ENCODE peak calls at places on chromosomes 3 and 15, in ten cellular contexts. One of them, this sample, is unnamed.

GRCh38 chr3:139894638-139894989 is 40.4 kb upstream of the CLSTN2 start:
- DNase-seq in lower lobe of right lung: no peak
- DNase-seq in IMR-90: no peak
- DNase-seq in sigmoid colon: peak
- DNase-seq in A673: no peak
- DNase-seq in cardiac muscle cell: no peak
- DNase-seq in kidney: no peak
- DNase-seq in astrocyte: no peak
- DNase-seq in AG04450: no peak
- DNase-seq in adrenal gland: peak
- DNase-seq in this sample: no peak

GRCh38 chr3:182795383-182795782 is 2.1 kb downstream of the ATP11B start:
- DNase-seq in lower lobe of right lung: no peak
- DNase-seq in IMR-90: no peak
- DNase-seq in sigmoid colon: no peak
- DNase-seq in A673: no peak
- DNase-seq in cardiac muscle cell: peak
- DNase-seq in kidney: no peak
- DNase-seq in astrocyte: no peak
- DNase-seq in AG04450: no peak
- DNase-seq in adrenal gland: no peak
- DNase-seq in this sample: no peak

GRCh38 chr3:186283651-186284445 is 78.2 kb downstream of the DGKG start:
- DNase-seq in lower lobe of right lung: no peak
- DNase-seq in IMR-90: peak
- DNase-seq in sigmoid colon: no peak
- DNase-seq in A673: no peak
- DNase-seq in cardiac muscle cell: peak
- DNase-seq in kidney: no peak
- DNase-seq in astrocyte: peak
- DNase-seq in AG04450: no peak
- DNase-seq in adrenal gland: no peak
- DNase-seq in this sample: no peak

GRCh38 chr3:127307918-127308317 is 20.1 kb upstream of the PRR20G start:
- DNase-seq in lower lobe of right lung: no peak
- DNase-seq in IMR-90: no peak
- DNase-seq in sigmoid colon: no peak
- DNase-seq in A673: no peak
- DNase-seq in cardiac muscle cell: no peak
- DNase-seq in kidney: no peak
- DNase-seq in astrocyte: no peak
- DNase-seq in AG04450: no peak
- DNase-seq in adrenal gland: no peak
- DNase-seq in this sample: no peak

GRCh38 chr15:58690703-58691102 is 58.8 kb downstream of the ADAM10 start:
- DNase-seq in lower lobe of right lung: no peak
- DNase-seq in IMR-90: no peak
- DNase-seq in sigmoid colon: no peak
- DNase-seq in A673: no peak
- DNase-seq in cardiac muscle cell: no peak
- DNase-seq in kidney: no peak
- DNase-seq in astrocyte: no peak
- DNase-seq in AG04450: no peak
- DNase-seq in adrenal gland: no peak
- DNase-seq in this sample: no peak

GRCh38 chr15:38688761-38689160 is 124.1 kb upstream of the RASGRP1 start:
- DNase-seq in lower lobe of right lung: no peak
- DNase-seq in IMR-90: no peak
- DNase-seq in sigmoid colon: no peak
- DNase-seq in A673: no peak
- DNase-seq in cardiac muscle cell: no peak
- DNase-seq in kidney: no peak
- DNase-seq in astrocyte: no peak
- DNase-seq in AG04450: no peak
- DNase-seq in adrenal gland: no peak
- DNase-seq in this sample: no peak

GRCh38 chr3:86993704-86994103 is 2.8 kb upstream of the VGLL3 start:
- DNase-seq in lower lobe of right lung: no peak
- DNase-seq in IMR-90: peak
- DNase-seq in sigmoid colon: no peak
- DNase-seq in A673: peak
- DNase-seq in cardiac muscle cell: no peak
- DNase-seq in kidney: no peak
- DNase-seq in astrocyte: peak
- DNase-seq in AG04450: no peak
- DNase-seq in adrenal gland: no peak
- DNase-seq in this sample: no peak

GRCh38 chr3:122956685-122957455 is 70.7 kb downstream of the SEMA5B start:
- DNase-seq in lower lobe of right lung: no peak
- DNase-seq in IMR-90: no peak
- DNase-seq in sigmoid colon: no peak
- DNase-seq in A673: no peak
- DNase-seq in cardiac muscle cell: no peak
- DNase-seq in kidney: peak
- DNase-seq in astrocyte: no peak
- DNase-seq in AG04450: no peak
- DNase-seq in adrenal gland: no peak
- DNase-seq in this sample: peak

DNA sequence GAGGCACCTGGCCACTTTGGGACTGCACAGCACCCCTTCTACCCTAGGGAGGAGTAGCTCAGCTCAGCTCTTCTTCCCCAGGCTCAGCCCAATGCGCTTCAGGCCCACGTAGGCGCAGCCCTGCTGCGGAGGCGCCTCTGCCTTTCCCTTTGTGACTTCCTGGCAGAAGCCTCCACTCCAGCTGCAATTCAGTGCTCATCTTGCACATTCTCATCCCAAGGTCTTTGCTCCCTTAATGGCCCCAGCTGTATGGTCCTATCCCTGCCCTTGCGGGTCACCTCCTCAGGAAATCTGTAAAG is 109.0 kb downstream of the VGLL4 start:
- DNase-seq in lower lobe of right lung: no peak
- DNase-seq in IMR-90: no peak
- DNase-seq in sigmoid colon: no peak
- DNase-seq in A673: no peak
- DNase-seq in cardiac muscle cell: no peak
- DNase-seq in kidney: no peak
- DNase-seq in astrocyte: no peak
- DNase-seq in AG04450: no peak
- DNase-seq in adrenal gland: no peak
- DNase-seq in this sample: no peak
- H3K4me3 ChIP-seq in lower lobe of right lung: no peak
- H3K4me3 ChIP-seq in IMR-90: no peak
- H3K4me3 ChIP-seq in sigmoid colon: no peak
- H3K4me3 ChIP-seq in A673: no peak
- H3K4me3 ChIP-seq in cardiac muscle cell: no peak
- H3K4me3 ChIP-seq in kidney: no peak
- H3K4me3 ChIP-seq in astrocyte: no peak
- H3K4me3 ChIP-seq in AG04450: no peak
- H3K4me3 ChIP-seq in adrenal gland: no peak
- H3K4me3 ChIP-seq in this sample: no peak

GRCh38 chr3:94249491-94250079 is 186.7 kb downstream of the NSUN3 start:
- DNase-seq in lower lobe of right lung: peak
- DNase-seq in IMR-90: peak
- DNase-seq in sigmoid colon: peak
- DNase-seq in A673: peak
- DNase-seq in cardiac muscle cell: peak
- DNase-seq in kidney: peak
- DNase-seq in astrocyte: peak
- DNase-seq in AG04450: peak
- DNase-seq in adrenal gland: peak
- DNase-seq in this sample: peak

GRCh38 chr3:94256888-94257813 is 194.3 kb downstream of the NSUN3 start:
- DNase-seq in lower lobe of right lung: no peak
- DNase-seq in IMR-90: no peak
- DNase-seq in sigmoid colon: no peak
- DNase-seq in A673: no peak
- DNase-seq in cardiac muscle cell: no peak
- DNase-seq in kidney: no peak
- DNase-seq in astrocyte: no peak
- DNase-seq in AG04450: no peak
- DNase-seq in adrenal gland: no peak
- DNase-seq in this sample: peak

DNA sequence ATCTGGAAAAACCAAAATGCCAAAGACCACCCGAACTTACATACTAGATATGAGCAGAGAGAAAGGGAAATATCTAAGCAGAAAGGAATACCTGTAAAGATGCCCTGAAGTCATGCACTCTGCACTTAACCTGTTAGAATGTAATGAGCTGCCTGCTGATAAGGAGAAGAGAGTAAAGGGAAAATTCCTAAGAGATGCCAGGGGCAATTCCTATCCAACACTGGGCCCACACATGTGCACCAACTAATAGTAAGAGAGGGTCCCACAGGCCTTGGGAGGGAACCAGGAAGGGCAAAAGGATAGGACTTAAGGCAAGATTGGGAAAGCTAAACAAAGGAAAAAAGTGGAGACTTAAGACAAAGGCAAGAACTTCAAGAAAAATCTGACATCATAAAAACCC is 189.5 kb downstream of the NSUN3 start:
- DNase-seq in lower lobe of right lung: no peak
- DNase-seq in IMR-90: no peak
- DNase-seq in sigmoid colon: no peak
- DNase-seq in A673: no peak
- DNase-seq in cardiac muscle cell: no peak
- DNase-seq in kidney: no peak
- DNase-seq in astrocyte: no peak
- DNase-seq in AG04450: no peak
- DNase-seq in adrenal gland: no peak
- DNase-seq in this sample: peak
- H3K27ac ChIP-seq in lower lobe of right lung: no peak
- H3K27ac ChIP-seq in IMR-90: no peak
- H3K27ac ChIP-seq in sigmoid colon: no peak
- H3K27ac ChIP-seq in A673: no peak
- H3K27ac ChIP-seq in cardiac muscle cell: no peak
- H3K27ac ChIP-seq in kidney: no peak
- H3K27ac ChIP-seq in astrocyte: no peak
- H3K27ac ChIP-seq in AG04450: no peak
- H3K27ac ChIP-seq in adrenal gland: no peak
- H3K27ac ChIP-seq in this sample: no peak

GRCh38 chr15:75538376-75538775 is 40.7 kb downstream of the PTPN9 start:
- DNase-seq in lower lobe of right lung: no peak
- DNase-seq in IMR-90: no peak
- DNase-seq in sigmoid colon: no peak
- DNase-seq in A673: no peak
- DNase-seq in cardiac muscle cell: no peak
- DNase-seq in kidney: no peak
- DNase-seq in astrocyte: no peak
- DNase-seq in AG04450: no peak
- DNase-seq in adrenal gland: no peak
- DNase-seq in this sample: no peak

GRCh38 chr15:75530169-75530568 is 48.9 kb downstream of the PTPN9 start:
- DNase-seq in lower lobe of right lung: no peak
- DNase-seq in IMR-90: no peak
- DNase-seq in sigmoid colon: no peak
- DNase-seq in A673: no peak
- DNase-seq in cardiac muscle cell: no peak
- DNase-seq in kidney: no peak
- DNase-seq in astrocyte: no peak
- DNase-seq in AG04450: no peak
- DNase-seq in adrenal gland: no peak
- DNase-seq in this sample: no peak

GRCh38 chr15:75531041-75531450 is 48.1 kb downstream of the PTPN9 start:
- DNase-seq in lower lobe of right lung: no peak
- DNase-seq in IMR-90: peak
- DNase-seq in sigmoid colon: peak
- DNase-seq in A673: peak
- DNase-seq in cardiac muscle cell: peak
- DNase-seq in kidney: peak
- DNase-seq in astrocyte: peak
- DNase-seq in AG04450: no peak
- DNase-seq in adrenal gland: peak
- DNase-seq in this sample: no peak

GRCh38 chr15:75533945-75534344 is 45.2 kb downstream of the PTPN9 start:
- DNase-seq in lower lobe of right lung: no peak
- DNase-seq in IMR-90: no peak
- DNase-seq in sigmoid colon: no peak
- DNase-seq in A673: no peak
- DNase-seq in cardiac muscle cell: no peak
- DNase-seq in kidney: no peak
- DNase-seq in astrocyte: no peak
- DNase-seq in AG04450: no peak
- DNase-seq in adrenal gland: no peak
- DNase-seq in this sample: no peak

GRCh38 chr15:75532413-75533250 is 46.5 kb downstream of the PTPN9 start:
- DNase-seq in lower lobe of right lung: no peak
- DNase-seq in IMR-90: peak
- DNase-seq in sigmoid colon: peak
- DNase-seq in A673: no peak
- DNase-seq in cardiac muscle cell: peak
- DNase-seq in kidney: no peak
- DNase-seq in astrocyte: peak
- DNase-seq in AG04450: peak
- DNase-seq in adrenal gland: peak
- DNase-seq in this sample: peak
- TF ChIP-seq CTCF in lower lobe of right lung: peak
- TF ChIP-seq CTCF in IMR-90: peak
- TF ChIP-seq CTCF in sigmoid colon: peak
- TF ChIP-seq CTCF in A673: peak
- TF ChIP-seq CTCF in cardiac muscle cell: peak
- TF ChIP-seq CTCF in kidney: peak
- TF ChIP-seq CTCF in astrocyte: no peak
- TF ChIP-seq CTCF in AG04450: peak
- TF ChIP-seq CTCF in adrenal gland: peak
- TF ChIP-seq CTCF in this sample: peak

GRCh38 chr15:43518073-43518761 is 809 bp downstream of the MAP1A start:
- DNase-seq in lower lobe of right lung: no peak
- DNase-seq in IMR-90: peak
- DNase-seq in sigmoid colon: no peak
- DNase-seq in A673: peak
- DNase-seq in cardiac muscle cell: peak
- DNase-seq in kidney: no peak
- DNase-seq in astrocyte: peak
- DNase-seq in AG04450: no peak
- DNase-seq in adrenal gland: peak
- DNase-seq in this sample: peak

GRCh38 chr15:43517354-43518072 is at the start of gene MAP1A:
- DNase-seq in lower lobe of right lung: no peak
- DNase-seq in IMR-90: peak
- DNase-seq in sigmoid colon: peak
- DNase-seq in A673: peak
- DNase-seq in cardiac muscle cell: peak
- DNase-seq in kidney: peak
- DNase-seq in astrocyte: peak
- DNase-seq in AG04450: no peak
- DNase-seq in adrenal gland: peak
- DNase-seq in this sample: peak

GRCh38 chr15:43515731-43516130 is 1.7 kb upstream of the MAP1A start:
- DNase-seq in lower lobe of right lung: no peak
- DNase-seq in IMR-90: no peak
- DNase-seq in sigmoid colon: no peak
- DNase-seq in A673: no peak
- DNase-seq in cardiac muscle cell: no peak
- DNase-seq in kidney: no peak
- DNase-seq in astrocyte: no peak
- DNase-seq in AG04450: no peak
- DNase-seq in adrenal gland: peak
- DNase-seq in this sample: no peak

GRCh38 chr15:43516185-43516584 is 1.2 kb upstream of the MAP1A start:
- DNase-seq in lower lobe of right lung: no peak
- DNase-seq in IMR-90: no peak
- DNase-seq in sigmoid colon: peak
- DNase-seq in A673: peak
- DNase-seq in cardiac muscle cell: peak
- DNase-seq in kidney: no peak
- DNase-seq in astrocyte: no peak
- DNase-seq in AG04450: no peak
- DNase-seq in adrenal gland: peak
- DNase-seq in this sample: no peak

DNA sequence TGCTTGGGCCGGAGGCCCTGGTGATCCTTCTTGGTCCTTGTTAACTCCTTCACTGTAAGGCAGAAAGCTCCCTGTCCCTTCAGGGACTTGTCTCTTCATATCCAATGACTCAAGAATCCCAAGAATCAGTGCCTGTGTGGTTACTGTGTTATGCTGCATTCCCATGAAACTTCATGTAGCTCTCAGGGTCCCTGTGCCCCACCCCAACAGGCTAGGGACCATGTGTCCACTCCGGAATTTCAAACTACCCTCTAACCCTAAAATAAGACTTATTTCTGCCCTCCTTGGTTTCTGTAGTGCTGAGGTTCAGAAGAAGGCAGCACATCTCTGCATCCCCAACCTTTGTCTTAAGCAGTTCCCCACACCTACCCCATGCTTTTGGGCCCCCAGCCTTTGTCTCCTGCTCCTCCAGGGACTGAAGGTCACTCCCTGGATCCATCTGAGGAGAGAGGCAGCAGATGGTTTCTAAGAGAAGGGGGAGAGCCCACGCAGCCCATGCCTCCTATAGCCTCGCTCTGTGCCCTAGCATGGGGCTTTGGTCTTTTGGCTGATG is 531 bp upstream of the MAP1A start:
- DNase-seq in lower lobe of right lung: no peak
- DNase-seq in IMR-90: peak
- DNase-seq in sigmoid colon: no peak
- DNase-seq in A673: peak
- DNase-seq in cardiac muscle cell: peak
- DNase-seq in kidney: no peak
- DNase-seq in astrocyte: peak
- DNase-seq in AG04450: no peak
- DNase-seq in adrenal gland: peak
- DNase-seq in this sample: peak
- H3K4me3 ChIP-seq in lower lobe of right lung: peak
- H3K4me3 ChIP-seq in IMR-90: peak
- H3K4me3 ChIP-seq in sigmoid colon: peak
- H3K4me3 ChIP-seq in A673: peak
- H3K4me3 ChIP-seq in cardiac muscle cell: peak
- H3K4me3 ChIP-seq in kidney: peak
- H3K4me3 ChIP-seq in astrocyte: peak
- H3K4me3 ChIP-seq in AG04450: peak
- H3K4me3 ChIP-seq in adrenal gland: peak
- H3K4me3 ChIP-seq in this sample: peak